ENCODE peak calls at places on chromosome 1, in four cellular contexts. U, G, X and V are unnamed samples.

GRCh38 chr1:207823880-207824566 is 72.2 kb downstream of the CD46 start:
- DNase-seq in U (peak), X (peak), G (peak), V (peak)

GRCh38 chr1:157203166-157203565 is 65.0 kb upstream of the ETV3 start:
- DNase-seq in G (no peak), U (no peak), X (no peak), V (no peak)

GRCh38 chr1:45647248-45648021 is 23.6 kb upstream of the CCDC17 start:
- DNase-seq in U (no peak), X (no peak), G (no peak), V (no peak)

GRCh38 chr1:58814251-58815068 is 30.6 kb upstream of the JUN start:
- DNase-seq in G (peak), X (no peak), U (no peak), V (no peak)

GRCh38 chr1:37673920-37674319 is 18.4 kb upstream of the CDCA8 start:
- DNase-seq in X (no peak), G (peak), U (no peak), V (no peak)

GRCh38 chr1:201510734-201511133 is 3.8 kb upstream of the CSRP1 start:
- DNase-seq in X (no peak), U (no peak), G (no peak), V (no peak)

GRCh38 chr1:225691861-225692516 is 39.1 kb upstream of the ENAH start:
- DNase-seq in U (no peak), X (peak), G (no peak), V (peak)

GRCh38 chr1:32353886-32354570 is 8.3 kb downstream of the FAM229A start:
- DNase-seq in G (no peak), U (no peak), X (no peak), V (peak)

GRCh38 chr1:10679521-10680220 is 116.8 kb downstream of the CASZ1 start:
- DNase-seq in U (no peak), G (no peak), X (no peak), V (no peak)

GRCh38 chr1:15100369-15101111 is 53.0 kb upstream of the TMEM51 start:
- DNase-seq in G (peak), X (peak), U (peak), V (no peak)

GRCh38 chr1:60963167-60963909 is 119.0 kb upstream of the NFIA start:
- DNase-seq in X (no peak), U (no peak), G (no peak), V (no peak)

GRCh38 chr1:218526198-218526580 is 181.1 kb downstream of the TGFB2 start:
- DNase-seq in G (no peak), U (no peak), X (no peak), V (no peak)
- H3K27ac ChIP-seq in G (no peak), U (no peak), X (no peak), V (no peak)

GRCh38 chr1:184867866-184868585 is 106.3 kb downstream of the NIBAN1 start:
- DNase-seq in X (no peak), G (no peak), U (no peak), V (no peak)
- H3K27ac ChIP-seq in X (no peak), G (peak), U (no peak), V (peak)

GRCh38 chr1:8003431-8004112 is 22.5 kb downstream of the ERRFI1 start:
- DNase-seq in G (no peak), U (no peak), X (no peak), V (no peak)

GRCh38 chr1:8004803-8005573 is 21.1 kb downstream of the ERRFI1 start:
- DNase-seq in X (peak), G (no peak), U (peak), V (peak)

GRCh38 chr1:8004113-8004802 is 21.9 kb downstream of the ERRFI1 start:
- DNase-seq in U (no peak), X (no peak), G (no peak), V (peak)

GRCh38 chr1:8009043-8010002 is 16.8 kb downstream of the ERRFI1 start:
- DNase-seq in U (no peak), G (no peak), X (no peak), V (no peak)

GRCh38 chr1:8006037-8006963 is 19.8 kb downstream of the ERRFI1 start:
- DNase-seq in X (no peak), U (no peak), G (no peak), V (no peak)
- H3K27ac ChIP-seq in X (peak), U (peak), G (no peak), V (peak)

GRCh38 chr1:1352784-1353388 is 3.7 kb upstream of the DVL1 start:
- DNase-seq in U (no peak), X (no peak), G (no peak), V (no peak)
- H3K27ac ChIP-seq in U (no peak), X (no peak), G (no peak), V (peak)

DNA sequence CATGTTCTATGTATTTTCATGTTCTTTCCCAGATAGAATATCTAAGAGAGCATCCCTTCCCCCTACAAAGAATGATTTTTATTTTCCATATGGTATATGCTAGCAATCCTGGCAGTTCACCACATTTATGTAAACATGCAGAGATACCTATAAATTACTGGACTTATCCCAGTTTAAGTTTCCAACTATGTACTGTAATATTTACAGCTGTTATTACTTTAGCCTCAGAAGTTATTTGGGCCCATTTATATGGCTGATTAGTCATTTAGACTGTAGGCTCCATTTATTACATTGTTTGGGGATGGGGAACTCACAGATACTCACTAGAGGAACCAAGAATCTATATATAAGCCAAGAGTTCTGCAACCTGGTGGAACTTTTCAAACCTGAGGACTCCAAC is 84.8 kb upstream of the WARS2 start:
- DNase-seq in G (no peak), U (no peak), X (no peak), V (no peak)
- H3K27ac ChIP-seq in G (no peak), U (no peak), X (no peak), V (no peak)

DNA sequence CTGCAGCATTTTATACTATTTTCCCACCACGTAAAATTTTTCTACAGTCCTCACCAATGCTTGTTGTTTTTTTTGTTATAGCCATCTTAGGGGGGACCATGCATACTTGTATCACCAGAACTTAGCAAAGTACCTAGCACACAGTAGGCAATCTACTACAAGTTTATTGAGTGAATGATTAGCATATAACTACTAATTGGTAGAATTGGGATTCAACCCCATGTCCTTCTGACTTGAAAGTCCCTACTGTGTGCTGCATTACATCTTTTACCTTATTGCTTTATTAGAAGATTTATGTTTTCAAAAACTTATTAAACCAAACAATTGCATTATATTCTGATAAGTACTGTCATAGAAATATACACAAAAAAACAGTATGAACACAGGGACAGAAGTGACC is 92.1 kb downstream of the CEP350 start:
- DNase-seq in X (no peak), U (no peak), G (no peak), V (no peak)
- H3K27ac ChIP-seq in X (no peak), U (no peak), G (no peak), V (no peak)

DNA sequence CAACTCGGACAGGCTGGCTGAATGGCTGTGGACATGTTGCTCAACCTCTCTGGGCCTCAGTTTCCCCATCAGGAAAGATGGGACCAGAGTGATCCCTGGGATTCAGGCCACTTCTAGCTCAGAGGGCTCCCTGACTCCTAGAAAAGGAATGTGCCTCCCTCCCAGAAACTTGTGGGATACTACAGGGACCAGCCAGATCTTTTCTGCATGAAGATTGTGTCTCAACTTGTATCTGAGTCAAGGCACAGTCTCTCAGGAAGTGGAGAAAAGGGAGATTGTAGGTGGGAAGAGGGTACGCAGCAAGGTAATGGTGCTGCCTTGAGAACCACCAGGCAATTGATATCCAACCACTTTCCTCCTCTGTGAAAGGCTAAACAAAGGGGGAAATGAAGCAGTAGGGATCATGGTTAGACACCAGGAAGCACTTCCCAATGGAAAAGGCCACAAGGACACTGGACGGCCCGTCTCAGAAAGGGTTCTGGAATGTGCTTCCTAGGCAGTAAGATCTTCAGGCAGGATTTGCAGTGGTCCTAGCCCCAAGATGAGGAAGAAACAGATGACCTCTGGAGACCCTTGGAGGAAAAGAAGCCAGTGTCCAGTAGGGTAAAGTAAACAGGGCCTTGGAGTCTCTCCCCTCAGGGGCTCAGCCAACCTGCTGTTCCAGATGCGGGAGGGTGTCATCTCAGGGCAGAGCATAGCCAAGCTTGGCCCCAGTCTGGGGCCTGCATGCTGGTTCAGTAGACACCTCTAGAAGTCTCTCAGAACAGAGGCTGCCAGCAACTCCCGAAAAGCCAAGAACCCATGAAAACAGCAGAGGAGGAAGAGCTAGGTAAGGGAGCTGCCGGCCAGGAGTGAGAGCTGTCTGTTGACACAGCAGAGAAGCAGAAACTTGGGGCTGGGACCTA is 16.8 kb downstream of the IFFO2 start:
- DNase-seq in X (no peak), U (no peak), G (no peak), V (no peak)
- H3K27ac ChIP-seq in X (no peak), U (no peak), G (peak), V (no peak)